ENCODE peak calls at places on chromosomes 11 and 22, in five cellular contexts. M is NCI-H526 treated with DMSO at 0.1 percent for 48 hours; S is IMR-90; I is activated CD4-positive, alpha-beta memory T cell treated with anti-CD3 and anti-CD28 coated beads for 36 hours; K is CD4-positive, CD25-positive, alpha-beta regulatory T cell. R is an unnamed sample.

GRCh38 chr11:16815047-16815767 is 76.8 kb downstream of the C11orf58 start:
- DNase-seq in M (no peak), I (no peak), S (peak), K (no peak), R (no peak)

GRCh38 chr22:27488456-27489224 is 312.9 kb downstream of the MN1 start:
- DNase-seq in K (no peak), S (no peak), M (no peak), I (no peak), R (no peak)

GRCh38 chr11:20934521-20934920 is 265.1 kb downstream of the NELL1 start:
- DNase-seq in K (no peak), I (no peak), S (no peak), M (no peak), R (no peak)

GRCh38 chr22:40401532-40401931 is 31.1 kb downstream of the SGSM3 start:
- DNase-seq in S (no peak), K (peak), I (peak), M (no peak), R (peak)

GRCh38 chr22:17074648-17075002 is 10.2 kb upstream of the IL17RA start:
- DNase-seq in I (no peak), M (no peak), S (peak), K (no peak), R (no peak)

GRCh38 chr22:39183991-39184585 is 31.6 kb upstream of the CBX7 start:
- DNase-seq in I (no peak), M (no peak), S (peak), K (no peak), R (no peak)

GRCh38 chr22:35986085-35986484 is 42.5 kb downstream of the RBFOX2 start:
- DNase-seq in K (no peak), M (no peak), I (no peak), S (peak), R (no peak)

GRCh38 chr11:116144387-116144958 is 628.3 kb downstream of the BUD13 start:
- DNase-seq in S (no peak), I (no peak), K (no peak), M (no peak), R (no peak)

GRCh38 chr11:56624661-56625110 is 10.0 kb upstream of the OR5M1 start:
- DNase-seq in K (no peak), M (no peak), S (peak), I (no peak), R (no peak)

GRCh38 chr11:113016905-113017304 is 55.7 kb downstream of the NCAM1 start:
- DNase-seq in M (no peak), I (no peak), K (no peak), S (no peak), R (no peak)

GRCh38 chr11:113806403-113806802 is 26.8 kb downstream of the CLDN25 start:
- DNase-seq in S (peak), K (peak), M (peak), I (no peak), R (peak)

GRCh38 chr11:115008774-115009173 is 330.4 kb downstream of the NXPE2 start:
- DNase-seq in K (no peak), S (no peak), I (no peak), M (no peak), R (no peak)

GRCh38 chr11:63915961-63916836 is 765 bp downstream of the RCOR2 start:
- DNase-seq in S (no peak), K (no peak), M (peak), I (peak), R (peak)

GRCh38 chr11:8290122-8290810 is 26.6 kb upstream of the LMO1 start:
- DNase-seq in S (no peak), I (no peak), K (no peak), M (no peak), R (no peak)

GRCh38 chr11:93895106-93895862 is 44.9 kb upstream of the VSTM5 start:
- DNase-seq in S (peak), K (peak), M (peak), I (no peak), R (peak)

GRCh38 chr22:45638197-45638596 is 33.4 kb upstream of the ATXN10 start:
- DNase-seq in I (no peak), M (no peak), K (no peak), S (no peak), R (no peak)

GRCh38 chr11:29019960-29020683 is 911.9 kb downstream of the METTL15 start:
- DNase-seq in S (peak), K (no peak), M (no peak), I (no peak), R (no peak)

GRCh38 chr22:41966607-41967240 is 2.5 kb upstream of the SEPTIN3 start:
- DNase-seq in S (peak), I (peak), M (no peak), K (peak), R (peak)

GRCh38 chr22:40310081-40310770 is 36.1 kb upstream of the ADSL start:
- DNase-seq in M (no peak), S (peak), K (no peak), I (no peak), R (no peak)

GRCh38 chr11:42528471-42528870 is 783.3 kb upstream of the API5 start:
- DNase-seq in S (no peak), I (no peak), M (no peak), K (no peak), R (no peak)

GRCh38 chr22:33393432-33393831 is 335.3 kb upstream of the SYN3 start:
- DNase-seq in I (no peak), S (no peak), M (no peak), K (no peak), R (no peak)

GRCh38 chr11:63804259-63804658 is 9.0 kb upstream of the SPINDOC start:
- DNase-seq in S (no peak), I (no peak), K (no peak), M (peak), R (no peak)

GRCh38 chr11:70694371-70694770 is 296.0 kb downstream of the CTTN start:
- DNase-seq in I (no peak), M (no peak), S (no peak), K (no peak), R (no peak)

GRCh38 chr11:22331771-22332170 is 6.4 kb upstream of the SLC17A6 start:
- DNase-seq in M (no peak), I (no peak), S (no peak), K (no peak), R (no peak)

GRCh38 chr11:87046824-87047223 is 9.1 kb downstream of the TMEM135 start:
- DNase-seq in I (no peak), S (no peak), K (no peak), M (no peak), R (no peak)

GRCh38 chr11:94557992-94558391 is 9.2 kb upstream of the PIWIL4 start:
- DNase-seq in M (no peak), S (peak), K (no peak), I (no peak), R (no peak)

GRCh38 chr11:74220376-74220775 is 49.3 kb downstream of the PPME1 start:
- DNase-seq in I (no peak), K (no peak), S (no peak), M (no peak), R (no peak)

GRCh38 chr22:31272522-31273446 is 19.5 kb downstream of the PIK3IP1 start:
- DNase-seq in S (peak), M (no peak), K (peak), I (peak), R (no peak)

GRCh38 chr22:23122216-23122957 is 19.4 kb downstream of the RSPH14 start:
- DNase-seq in S (no peak), M (no peak), I (no peak), K (no peak), R (no peak)

GRCh38 chr11:117815262-117815803 is 9.2 kb downstream of the FXYD2 start:
- DNase-seq in K (peak), M (no peak), I (peak), S (no peak), R (peak)

GRCh38 chr22:41417622-41418390 is 28.8 kb downstream of the TOB2 start:
- DNase-seq in I (no peak), M (no peak), S (no peak), K (no peak), R (no peak)

GRCh38 chr22:41564563-41564962 is 3.8 kb downstream of the CSDC2 start:
- DNase-seq in S (peak), K (no peak), I (no peak), M (no peak), R (no peak)